ENCODE peak calls at places on chromosomes 16 and 17, in four cellular contexts. Q, A, K and C are unnamed samples. For H3K4me1, the result is how much of the 10 kb centered on the place peaks cover.

GRCh38 chr16:24820522-24820921 is 25.2 kb upstream of the SLC5A11 start:
- DNase-seq in Q (peak), K (no peak), A (no peak), C (no peak)

GRCh38 chr16:56108724-56109123 is 82.6 kb upstream of the GNAO1 start:
- DNase-seq in K (no peak), Q (no peak), A (no peak), C (no peak)

GRCh38 chr17:75371339-75371738 is 34.1 kb downstream of the GRB2 start:
- DNase-seq in A (no peak), Q (no peak), K (no peak), C (no peak)

GRCh38 chr17:13025687-13026086 is 7.9 kb upstream of the ELAC2 start:
- DNase-seq in A (no peak), K (no peak), Q (no peak), C (no peak)

GRCh38 chr16:80015566-80015965 is 415.0 kb upstream of the MAF start:
- DNase-seq in A (no peak), Q (peak), K (no peak), C (peak)

GRCh38 chr17:78367193-78367592 is 7.3 kb upstream of the SOCS3 start:
- DNase-seq in A (no peak), Q (no peak), K (no peak), C (no peak)

GRCh38 chr17:81340606-81341346 is 45.7 kb upstream of the SLC38A10 start:
- DNase-seq in Q (peak), A (no peak), K (no peak), C (no peak)

GRCh38 chr16:578870-579405 is 9.2 kb downstream of the PIGQ start:
- DNase-seq in Q (peak), A (no peak), K (peak), C (peak)

GRCh38 chr16:1936945-1937479 is 6.0 kb downstream of the MSRB1 start:
- DNase-seq in K (no peak), Q (no peak), A (no peak), C (no peak)

GRCh38 chr17:49723423-49723822 is 15.7 kb upstream of the SLC35B1 start:
- DNase-seq in K (no peak), Q (no peak), A (no peak), C (no peak)

DNA sequence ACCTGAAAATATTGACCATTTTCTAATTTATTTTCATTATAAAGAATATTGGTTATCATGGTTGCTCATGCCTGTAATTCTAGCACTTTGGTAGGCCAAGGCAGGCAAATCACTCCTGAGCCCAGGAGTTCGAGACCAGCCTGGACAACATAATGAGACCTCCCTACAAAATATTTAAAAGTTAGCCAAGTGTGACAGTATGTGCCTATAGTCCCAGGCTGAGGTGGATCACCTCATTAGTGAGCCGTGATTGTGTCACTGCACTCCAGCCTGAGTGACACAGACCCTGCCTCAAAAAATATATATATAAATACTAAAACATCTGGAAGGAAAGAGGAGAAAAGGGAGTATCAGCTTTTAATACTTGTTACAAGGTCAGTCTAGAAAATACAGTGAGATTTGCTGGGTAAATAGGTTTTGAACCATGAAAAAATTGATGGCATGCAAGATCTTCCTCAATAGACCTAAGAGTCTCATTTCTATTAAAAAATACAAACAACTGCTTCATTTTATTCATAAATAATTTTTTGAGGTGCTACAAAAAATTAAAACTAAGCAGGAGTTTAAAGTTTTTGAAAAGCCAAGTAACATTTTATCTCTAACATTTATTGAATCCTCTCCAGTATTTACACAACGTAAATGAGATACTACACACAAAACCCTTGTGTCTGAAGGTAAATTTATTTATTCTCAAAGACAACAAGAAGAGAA is 47.7 kb downstream of the TUBD1 start:
- DNase-seq in Q (peak), K (no peak), A (peak), C (peak)
- H3K4me1 ChIP-seq in Q (under half), K (under half), A (half or more), C (under half)

DNA sequence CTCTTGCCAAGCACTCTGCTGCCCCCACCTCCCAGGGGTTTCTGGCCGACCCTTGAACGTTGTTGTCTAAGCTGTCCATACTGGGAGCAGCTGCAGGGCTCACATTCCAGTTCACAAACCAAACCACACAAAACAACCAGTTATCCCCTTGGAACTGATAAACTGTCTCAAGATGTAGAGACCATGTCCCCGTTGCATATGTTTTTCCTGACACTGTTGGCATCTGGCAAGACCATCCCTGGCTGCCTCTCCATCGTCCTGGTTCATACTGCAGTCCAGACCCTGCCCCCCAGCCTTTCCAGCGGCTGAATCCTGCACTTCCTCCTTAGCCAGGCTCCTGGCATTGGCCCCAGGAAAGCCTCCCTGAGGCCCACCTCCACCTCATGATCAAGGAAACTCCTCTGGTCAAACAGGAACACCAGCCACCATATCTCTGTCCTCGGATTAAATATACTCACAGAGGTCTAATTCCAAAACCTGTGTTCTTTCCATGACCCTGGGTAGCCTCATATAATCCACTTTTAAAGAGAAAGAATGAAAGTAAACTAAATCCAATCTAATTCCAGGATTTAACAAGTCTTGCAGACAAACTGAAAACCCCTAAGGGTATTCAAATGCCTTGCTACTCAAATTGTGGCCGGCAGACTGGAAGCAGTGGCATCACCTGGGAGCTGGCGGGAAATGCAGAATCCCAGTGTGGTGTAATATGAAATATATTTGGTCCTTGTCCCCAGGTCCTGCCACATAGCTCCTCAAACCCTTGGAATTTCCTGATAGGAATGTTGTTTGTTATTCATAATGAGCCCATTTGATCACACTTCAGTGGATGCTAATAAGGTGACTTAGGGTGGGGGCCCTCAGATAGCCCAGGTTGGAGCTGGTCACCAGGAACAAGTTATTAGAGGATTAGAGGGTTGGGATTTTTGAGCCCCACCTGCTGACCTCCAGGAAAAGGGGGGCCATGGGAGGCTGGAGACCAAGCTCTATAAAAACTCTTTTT is 14.2 kb downstream of the GAS7 start:
- DNase-seq in K (no peak), Q (no peak), A (no peak), C (no peak)
- H2AFZ ChIP-seq in K (no peak), Q (no peak), A (no peak), C (no peak)

DNA sequence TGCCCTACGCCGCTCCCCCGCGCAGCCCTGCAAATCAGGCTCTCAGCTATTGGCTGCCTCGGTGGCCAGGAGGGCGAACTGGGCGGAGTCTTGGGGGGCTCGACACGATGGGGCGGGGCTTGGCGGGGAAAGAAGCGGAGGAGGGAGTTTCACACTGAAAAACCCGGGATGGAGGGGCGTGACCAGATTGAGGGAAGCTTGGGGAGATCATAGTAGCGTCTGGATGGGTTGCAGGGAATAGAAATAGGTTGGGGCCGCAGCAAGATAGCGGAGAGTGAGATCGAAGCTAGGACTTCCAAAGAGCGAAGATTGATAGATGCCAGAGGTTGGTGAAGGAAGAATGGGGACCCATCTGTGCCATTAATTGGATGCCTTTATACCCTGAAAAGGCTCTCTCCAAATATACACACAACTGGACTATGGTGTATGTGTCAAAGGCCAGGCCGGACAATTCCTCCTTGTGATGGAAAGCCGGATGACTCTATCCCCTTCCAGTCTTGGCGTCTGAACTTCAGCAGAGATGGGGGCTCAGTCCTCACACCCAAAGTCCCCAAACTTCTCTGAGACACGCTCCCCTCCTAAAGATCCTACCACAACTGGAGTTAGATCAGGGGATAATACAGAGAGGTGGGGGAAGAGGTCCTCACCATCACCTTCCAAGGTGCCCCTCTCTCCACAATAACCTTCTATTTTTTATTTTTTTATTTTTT is 384 bp upstream of the STAC2 start:
- DNase-seq in A (peak), Q (peak), K (no peak), C (no peak)
- H3K4me3 ChIP-seq in A (no peak), Q (peak), K (no peak), C (peak)

GRCh38 chr17:40317345-40317873 is 8.4 kb downstream of the RARA start:
- DNase-seq in Q (peak), A (no peak), K (peak), C (peak)

GRCh38 chr17:40318835-40319332 is 9.9 kb downstream of the RARA start:
- DNase-seq in Q (peak), K (no peak), A (no peak), C (no peak)

GRCh38 chr17:40316571-40317344 is 7.8 kb downstream of the RARA start:
- DNase-seq in K (no peak), A (peak), Q (peak), C (peak)

GRCh38 chr17:40319651-40320550 is 10.9 kb downstream of the RARA start:
- DNase-seq in K (peak), Q (peak), A (no peak), C (no peak)

DNA sequence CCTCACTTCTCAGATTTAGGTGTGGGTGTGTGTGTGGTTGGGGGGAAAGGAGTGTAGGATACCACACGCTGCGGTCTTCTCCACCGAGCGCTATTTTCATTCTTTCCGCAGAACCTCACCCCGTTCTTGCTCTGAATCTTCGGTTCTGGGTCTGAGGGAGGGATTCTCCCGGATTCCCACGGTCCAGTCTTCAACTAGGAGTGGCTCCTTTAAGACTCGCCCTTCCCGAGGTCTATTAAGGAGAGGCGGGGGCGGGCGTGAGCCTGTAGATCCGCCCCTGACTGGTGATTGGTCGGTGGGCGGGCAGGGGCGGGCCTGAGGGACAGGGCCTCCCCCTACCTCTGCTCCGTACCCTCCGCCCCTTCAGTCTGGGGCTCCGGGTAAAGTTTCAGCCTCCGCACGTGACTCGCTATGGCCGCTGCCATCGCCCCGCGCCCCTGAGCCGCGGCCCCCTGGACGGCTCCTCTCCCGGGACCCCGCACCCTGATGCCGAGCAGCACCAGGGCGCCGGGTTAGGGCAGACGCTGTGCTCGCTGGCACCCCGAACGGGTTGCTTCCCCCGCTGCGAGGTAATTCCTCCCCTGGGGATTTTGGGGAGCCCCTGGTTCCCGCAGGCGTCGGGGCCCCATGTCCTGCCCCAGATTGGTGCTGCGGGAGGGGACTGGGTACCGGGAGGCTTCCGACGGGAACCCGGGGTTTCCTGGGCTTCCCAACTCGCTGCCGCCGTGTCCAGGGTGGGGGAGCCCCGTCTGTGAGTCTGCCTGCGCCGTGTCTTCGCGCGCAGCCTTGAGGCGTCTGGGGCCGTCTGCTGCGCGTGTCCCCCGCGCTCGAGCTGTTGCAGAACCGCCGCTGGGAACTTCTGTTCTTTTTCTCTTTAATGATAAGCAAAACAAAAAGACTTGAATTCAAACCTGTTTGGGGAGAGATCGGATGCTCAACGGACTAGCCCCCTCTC is 9.2 kb downstream of the RARA start:
- DNase-seq in A (peak), K (peak), Q (peak), C (peak)
- H3K4me1 ChIP-seq in A (half or more), K (under half), Q (half or more), C (half or more)